ENCODE peak calls at places on chromosomes 13 and 19, in seven cellular contexts. T, P, O, A, H, Q and D are unnamed samples.
A peak's percentile ranks its signal among the peaks of the same experiment; 100 is the strongest.

GRCh38 chr19:30360378-30361106 is 11.6 kb upstream of the ZNF536 start:
- DNase-seq in T (no peak), P (no peak), O (no peak), A (no peak), H (no peak), Q (no peak), D (no peak)

GRCh38 chr19:54530866-54531265 is 28.2 kb downstream of the LAIR2 start:
- DNase-seq in T (no peak), P (no peak), O (no peak), A (no peak), H (no peak), Q (no peak), D (no peak)

GRCh38 chr13:94641432-94641941 is 39.8 kb downstream of the GPR180 start:
- DNase-seq in T (no peak), P (no peak), O (no peak), A (peak; percentile 86), H (no peak), Q (no peak), D (no peak)

GRCh38 chr19:35693835-35694599 is 10.3 kb upstream of the ZBTB32 start:
- DNase-seq in T (peak; percentile 86), P (peak; percentile 71), O (peak; percentile 90), A (peak; percentile 76), H (peak; percentile 94), Q (peak; percentile 97), D (peak; percentile 81)

GRCh38 chr19:6211632-6212402 is 68.0 kb downstream of the MLLT1 start:
- DNase-seq in T (no peak), P (no peak), O (no peak), A (no peak), H (no peak), Q (no peak), D (no peak)

GRCh38 chr19:51457351-51458013 is 772 bp downstream of the SIGLEC8 start:
- DNase-seq in T (no peak), P (no peak), O (no peak), A (no peak), H (no peak), Q (no peak), D (no peak)

GRCh38 chr19:16888629-16889371 is at the start of gene F2RL3:
- DNase-seq in T (peak; percentile 74), P (no peak), O (peak; percentile 43), A (peak; percentile 22), H (peak; percentile 27), Q (no peak), D (peak; percentile 64)

GRCh38 chr13:23160241-23161175 is 20.3 kb upstream of the SGCG start:
- DNase-seq in T (no peak), P (no peak), O (no peak), A (no peak), H (no peak), Q (no peak), D (peak; percentile 14)

GRCh38 chr19:40280608-40281221 is 4.4 kb downstream of the AKT2 start:
- DNase-seq in T (no peak), P (no peak), O (peak; percentile 73), A (no peak), H (peak; percentile 69), Q (no peak), D (no peak)

GRCh38 chr13:33017410-33017929 is 1.2 kb downstream of the KL start:
- DNase-seq in T (peak; percentile 41), P (peak; percentile 46), O (no peak), A (peak; percentile 6), H (peak; percentile 15), Q (peak; percentile 40), D (peak; percentile 42)

GRCh38 chr13:83765796-83766195 is 116.5 kb downstream of the SLITRK1 start:
- DNase-seq in T (no peak), P (no peak), O (no peak), A (no peak), H (no peak), Q (no peak), D (no peak)

GRCh38 chr13:40251343-40252032 is 415.0 kb downstream of the FOXO1 start:
- DNase-seq in T (no peak), P (no peak), O (no peak), A (no peak), H (no peak), Q (no peak), D (no peak)

GRCh38 chr19:18401580-18402112 is 4.2 kb upstream of the LRRC25 start:
- DNase-seq in T (no peak), P (no peak), O (no peak), A (peak; percentile 69), H (no peak), Q (no peak), D (no peak)

GRCh38 chr19:8209111-8209964 is at the start of gene CERS4:
- DNase-seq in T (peak; percentile 78), P (peak; percentile 48), O (peak; percentile 79), A (peak; percentile 20), H (peak; percentile 86), Q (peak; percentile 43), D (peak; percentile 95)

GRCh38 chr13:108533842-108534241 is 95.6 kb upstream of the MYO16 start:
- DNase-seq in T (no peak), P (no peak), O (no peak), A (no peak), H (no peak), Q (no peak), D (no peak)

GRCh38 chr19:58054792-58055482 is 4.1 kb upstream of the ZNF135 start:
- DNase-seq in T (peak; percentile 34), P (no peak), O (peak; percentile 60), A (peak; percentile 2), H (peak; percentile 49), Q (no peak), D (no peak)

GRCh38 chr19:15038304-15038703 is 11.0 kb upstream of the CASP14 start:
- DNase-seq in T (peak; percentile 19), P (no peak), O (no peak), A (no peak), H (no peak), Q (no peak), D (no peak)

GRCh38 chr13:106139407-106139806 is 396.1 kb downstream of the EFNB2 start:
- DNase-seq in T (no peak), P (no peak), O (no peak), A (peak; percentile 38), H (no peak), Q (no peak), D (no peak)

GRCh38 chr19:30376272-30376671 is 4.1 kb downstream of the ZNF536 start:
- DNase-seq in T (no peak), P (no peak), O (no peak), A (no peak), H (no peak), Q (no peak), D (no peak)

GRCh38 chr13:23871616-23872220 is 17.5 kb downstream of the MIPEP start:
- DNase-seq in T (no peak), P (no peak), O (no peak), A (peak; percentile 59), H (no peak), Q (no peak), D (no peak)

GRCh38 chr13:48892311-48892710 is 83.4 kb upstream of the FNDC3A start:
- DNase-seq in T (no peak), P (no peak), O (no peak), A (peak; percentile 92), H (no peak), Q (peak; percentile 36), D (no peak)

GRCh38 chr19:40623403-40624239 is 22.5 kb downstream of the LTBP4 start:
- DNase-seq in T (peak; percentile 24), P (no peak), O (no peak), A (peak; percentile 18), H (peak; percentile 30), Q (peak; percentile 90), D (no peak)

GRCh38 chr13:101695870-101696516 is 243.5 kb downstream of the ITGBL1 start:
- DNase-seq in T (no peak), P (peak; percentile 25), O (no peak), A (no peak), H (no peak), Q (no peak), D (no peak)

GRCh38 chr13:41960195-41960699 is 662 bp downstream of the VWA8 start:
- DNase-seq in T (no peak), P (no peak), O (peak; percentile 22), A (peak; percentile 29), H (peak; percentile 19), Q (peak; percentile 16), D (no peak)

GRCh38 chr19:6271251-6271650 is 8.5 kb downstream of the MLLT1 start:
- DNase-seq in T (no peak), P (no peak), O (peak; percentile 81), A (peak; percentile 43), H (no peak), Q (no peak), D (no peak)

GRCh38 chr19:13150187-13150918 is at the start of the genes IER2 and STX10:
- DNase-seq in T (peak; percentile 96), P (peak; percentile 92), O (peak; percentile 97), A (peak; percentile 94), H (peak; percentile 96), Q (peak; percentile 82), D (peak; percentile 95)

GRCh38 chr19:13150919-13151604 is 851 bp downstream of the IER2 start:
- DNase-seq in T (peak; percentile 60), P (no peak), O (peak; percentile 19), A (no peak), H (peak; percentile 43), Q (no peak), D (no peak)

GRCh38 chr19:13152356-13152853 is 2.2 kb downstream of the IER2 start:
- DNase-seq in T (no peak), P (no peak), O (no peak), A (no peak), H (no peak), Q (no peak), D (no peak)

GRCh38 chr19:13151605-13152355 is 1.6 kb downstream of the IER2 start:
- DNase-seq in T (peak; percentile 98), P (peak; percentile 97), O (peak; percentile 98), A (peak; percentile 96), H (peak; percentile 98), Q (peak; percentile 93), D (peak; percentile 85)

GRCh38 chr19:13149628-13150186 is 468 bp downstream of the STX10 start:
- DNase-seq in T (peak; percentile 43), P (no peak), O (peak; percentile 63), A (no peak), H (peak; percentile 63), Q (no peak), D (no peak)
- TF ChIP-seq POLR2A in T (no peak), P (no peak), O (no peak), A (no peak), H (no peak), Q (no peak), D (no peak)

DNA sequence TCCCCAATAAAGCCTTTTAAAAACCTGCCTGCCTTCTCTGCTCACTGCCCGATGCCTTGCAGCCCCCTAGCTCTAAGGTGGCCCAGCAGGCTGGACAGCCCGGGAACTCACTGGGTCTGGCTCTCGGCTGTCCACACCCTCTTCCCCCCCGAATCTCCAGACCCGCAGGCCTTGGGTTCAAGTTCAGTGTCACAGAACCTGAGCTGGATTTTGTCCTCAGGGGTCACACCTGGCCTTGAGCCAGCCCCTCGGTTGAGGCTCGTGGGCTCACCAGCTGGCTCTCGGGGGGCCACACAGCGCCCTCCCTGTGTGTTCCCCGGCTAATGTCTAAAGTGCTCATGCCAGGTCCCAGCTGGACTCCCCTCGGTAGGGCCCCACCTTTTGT is 6.7 kb downstream of the PNKP start:
- DNase-seq in T (peak; percentile 26), P (peak; percentile 13), O (no peak), A (no peak), H (no peak), Q (no peak), D (no peak)
- TF ChIP-seq POLR2A in T (no peak), P (no peak), O (no peak), A (no peak), H (no peak), Q (no peak), D (peak; percentile 25)

GRCh38 chr19:48461982-48462655 is 6.7 kb downstream of the KCNJ14 start:
- DNase-seq in T (no peak), P (no peak), O (no peak), A (no peak), H (no peak), Q (no peak), D (no peak)
- TF ChIP-seq POLR2A in T (no peak), P (no peak), O (no peak), A (no peak), H (no peak), Q (no peak), D (no peak)

GRCh38 chr19:34404109-34404909 is at the start of gene PDCD2L:
- DNase-seq in T (peak; percentile 92), P (peak; percentile 78), O (peak; percentile 96), A (peak; percentile 85), H (peak; percentile 96), Q (peak; percentile 100), D (peak; percentile 96)
- TF ChIP-seq POLR2A in T (no peak), P (peak; percentile 34), O (no peak), A (no peak), H (peak; percentile 44), Q (peak; percentile 96), D (peak; percentile 75)